ENCODE peak calls at places on chromosomes 12 and 14, in six cellular contexts. B is heart left ventricle; U is GM03348; K is fibroblast of the aortic adventitia; W is activated CD8-positive, alpha-beta memory T cell treated with anti-CD3 and anti-CD28 coated beads for 1 hour; V is amniotic stem cell. N is an unnamed sample.

GRCh38 chr14:105299654-105300541 is 903 bp downstream of the BRF1 start:
- DNase-seq in V (no peak), W (no peak), K (no peak), U (peak), B (no peak), N (peak)

GRCh38 chr14:100438678-100439592 is 115.8 kb downstream of the SLC25A47 start:
- DNase-seq in K (peak), U (peak), V (peak), B (no peak), W (no peak), N (peak)

GRCh38 chr14:90601521-90601920 is 204.7 kb downstream of the CALM1 start:
- DNase-seq in V (no peak), U (no peak), K (no peak), W (no peak), B (no peak), N (no peak)

GRCh38 chr12:38384816-38385491 is 68.4 kb downstream of the ALG10B start:
- DNase-seq in V (no peak), W (no peak), B (no peak), K (no peak), U (no peak), N (no peak)

GRCh38 chr12:68789144-68789878 is 18.7 kb upstream of the MDM2 start:
- DNase-seq in K (no peak), V (no peak), U (no peak), W (no peak), B (no peak), N (no peak)

GRCh38 chr12:124919646-124920352 is 5.3 kb upstream of the UBC start:
- DNase-seq in B (no peak), U (no peak), V (no peak), W (no peak), K (no peak), N (no peak)

GRCh38 chr12:39752482-39753147 is 133.0 kb upstream of the ABCD2 start:
- DNase-seq in W (no peak), K (no peak), V (no peak), B (no peak), U (no peak), N (no peak)

GRCh38 chr14:98593361-98593761 is 678.6 kb downstream of the BCL11B start:
- DNase-seq in B (no peak), V (no peak), U (no peak), W (no peak), K (no peak), N (no peak)

GRCh38 chr12:100573168-100573498 is 351 bp upstream of the GAS2L3 start:
- DNase-seq in W (no peak), U (no peak), V (no peak), B (no peak), K (no peak), N (no peak)

GRCh38 chr12:124581299-124581698 is 13.9 kb upstream of the NCOR2 start:
- DNase-seq in V (no peak), U (no peak), W (no peak), K (peak), B (no peak), N (no peak)

GRCh38 chr12:109951136-109951535 is 45.0 kb downstream of the GIT2 start:
- DNase-seq in V (peak), B (no peak), W (no peak), U (peak), K (peak), N (peak)

GRCh38 chr14:62189698-62190097 is 427.5 kb downstream of the SNAPC1 start:
- DNase-seq in W (no peak), K (peak), B (no peak), V (peak), U (no peak), N (no peak)

GRCh38 chr14:100584056-100585031 is 2.9 kb downstream of the BEGAIN start:
- DNase-seq in W (no peak), B (no peak), V (no peak), K (no peak), U (no peak), N (no peak)

GRCh38 chr12:113030875-113031525 is 25.5 kb upstream of the DTX1 start:
- DNase-seq in V (peak), W (no peak), B (no peak), U (peak), K (peak), N (peak)

GRCh38 chr12:97748298-97748697 is 285.7 kb downstream of the RMST start:
- DNase-seq in U (no peak), K (no peak), B (no peak), W (no peak), V (no peak), N (no peak)

N was measured in fibroblast of gingiva.